ENCODE peak calls at places on chromosomes 12 and 14, in five cellular contexts. S is mesendoderm, D is adrenal gland, F is fibroblast of lung, N is GM12878. L is an unnamed sample. For H3K4me1, the result is how much of the 10 kb centered on the place peaks cover.

GRCh38 chr12:109532721-109533486 is 40.4 kb downstream of the MMAB start:
- DNase-seq in D (no peak), S (no peak), N (no peak), F (no peak), L (no peak)

GRCh38 chr12:127773520-127773919 is 493.4 kb upstream of the TMEM132C start:
- DNase-seq in N (no peak), S (peak), F (no peak), D (no peak), L (no peak)

GRCh38 chr14:32202468-32202865 is 602 bp downstream of the RNU6-8 start:
- DNase-seq in S (peak), N (no peak), F (no peak), D (no peak), L (peak)

GRCh38 chr14:55718551-55718950 is 138.5 kb downstream of the KTN1 start:
- DNase-seq in F (no peak), N (no peak), S (no peak), D (no peak), L (no peak)

GRCh38 chr14:73463411-73463810 is 5.1 kb upstream of the NUMB start:
- DNase-seq in S (no peak), D (peak), N (no peak), F (peak), L (no peak)

GRCh38 chr14:44613061-44613712 is 106.1 kb upstream of the FSCB start:
- DNase-seq in F (no peak), D (no peak), S (no peak), N (no peak), L (no peak)

GRCh38 chr14:100827140-100827517 is 1.2 kb downstream of the MEG3 start:
- DNase-seq in F (peak), S (no peak), N (no peak), D (no peak), L (no peak)

GRCh38 chr12:28099862-28100261 is 90.4 kb upstream of the CCDC91 start:
- DNase-seq in N (no peak), F (no peak), D (no peak), S (no peak), L (no peak)

GRCh38 chr12:50188875-50189575 is 21.9 kb upstream of the CERS5 start:
- DNase-seq in N (no peak), D (peak), S (no peak), F (no peak), L (no peak)

GRCh38 chr12:103503546-103504480 is 8.0 kb upstream of the C12orf42 start:
- DNase-seq in D (peak), S (peak), F (no peak), N (no peak), L (peak)

GRCh38 chr12:697426-697825 is 34.2 kb upstream of the NINJ2 start:
- DNase-seq in N (no peak), D (no peak), F (no peak), S (no peak), L (no peak)

GRCh38 chr12:66144796-66145754 is 14.5 kb upstream of the LLPH start:
- DNase-seq in F (peak), D (peak), S (peak), N (no peak), L (peak)

GRCh38 chr14:71764701-71765347 is 167.4 kb upstream of the RGS6 start:
- DNase-seq in N (no peak), D (no peak), F (no peak), S (no peak), L (no peak)

GRCh38 chr12:102234599-102234998 is 37.0 kb upstream of the PMCH start:
- DNase-seq in S (no peak), F (no peak), N (no peak), D (no peak), L (no peak)

GRCh38 chr12:51171884-51172514 is 936 bp downstream of the TFCP2 start:
- DNase-seq in N (peak), S (peak), F (peak), D (no peak), L (no peak)

GRCh38 chr12:109157986-109158385 is 41.6 kb downstream of the ACACB start:
- DNase-seq in D (peak), N (no peak), S (no peak), F (no peak), L (peak)

GRCh38 chr12:45130881-45131281 is 80.0 kb upstream of the DBX2 start:
- DNase-seq in D (peak), S (peak), F (peak), N (peak), L (peak)

GRCh38 chr12:118436986-118437385 is 60.6 kb downstream of the SUDS3 start:
- DNase-seq in F (peak), S (no peak), N (no peak), D (no peak), L (no peak)

GRCh38 chr14:103867523-103867953 is 20.2 kb upstream of the PPP1R13B start:
- DNase-seq in D (peak), N (no peak), F (no peak), S (no peak), L (peak)

GRCh38 chr12:22333751-22334695 is 484 bp downstream of the ST8SIA1 start:
- DNase-seq in S (no peak), F (no peak), N (no peak), D (peak), L (peak)

GRCh38 chr12:65826513-65827171 is 2.4 kb downstream of the HMGA2 start:
- DNase-seq in F (peak), D (no peak), S (peak), N (no peak), L (peak)

GRCh38 chr14:100271247-100271939 is 32.4 kb downstream of the YY1 start:
- DNase-seq in N (no peak), F (no peak), D (peak), S (peak), L (no peak)

GRCh38 chr12:110565919-110566871 is 16.9 kb downstream of the PPTC7 start:
- DNase-seq in D (no peak), F (peak), S (peak), N (no peak), L (no peak)

GRCh38 chr14:56590535-56590951 is 10.9 kb downstream of the TMEM260 start:
- DNase-seq in S (peak), D (no peak), F (peak), N (no peak), L (peak)

GRCh38 chr12:85423947-85424346 is 143.9 kb downstream of the ALX1 start:
- DNase-seq in N (no peak), D (no peak), F (no peak), S (no peak), L (no peak)

GRCh38 chr14:20613094-20614037 is 22.2 kb upstream of the RNASE12 start:
- DNase-seq in S (peak), F (peak), N (peak), D (peak), L (peak)

GRCh38 chr12:57087689-57088441 is 1.0 kb upstream of the NAB2 start:
- DNase-seq in N (peak), S (peak), F (peak), D (peak), L (peak)

GRCh38 chr14:75702606-75703261 is 41.7 kb downstream of the TTLL5 start:
- DNase-seq in S (peak), D (no peak), F (peak), N (no peak), L (no peak)

GRCh38 chr12:54984602-54985376 is at the start of gene TESPA1:
- DNase-seq in S (peak), F (no peak), N (peak), D (peak), L (no peak)

GRCh38 chr14:76776306-76777251 is 15.3 kb downstream of the VASH1 start:
- DNase-seq in S (peak), F (no peak), D (no peak), N (no peak), L (no peak)

GRCh38 chr12:9725471-9725870 is 7.4 kb downstream of the CLECL1 start:
- DNase-seq in S (no peak), N (no peak), D (no peak), F (no peak), L (no peak)

GRCh38 chr12:120928864-120929652 is 24.9 kb upstream of the SPPL3 start:
- DNase-seq in F (no peak), D (no peak), S (peak), N (no peak), L (no peak)

GRCh38 chr12:71183018-71183417 is 25.2 kb upstream of the TSPAN8 start:
- DNase-seq in N (no peak), F (peak), S (no peak), D (peak), L (no peak)

GRCh38 chr14:61838661-61839060 is 76.4 kb downstream of the SNAPC1 start:
- DNase-seq in F (no peak), D (no peak), S (no peak), N (no peak), L (no peak)

GRCh38 chr12:83823386-83824045 is 1089.1 kb downstream of the SLC6A15 start:
- DNase-seq in N (no peak), D (peak), S (peak), F (no peak), L (peak)

GRCh38 chr12:8038659-8039114 is 6.2 kb downstream of the FOXJ2 start:
- DNase-seq in D (peak), N (no peak), F (peak), S (peak), L (peak)

GRCh38 chr12:117068492-117068891 is 30.7 kb downstream of the TESC start:
- DNase-seq in D (no peak), F (no peak), N (no peak), S (no peak), L (no peak)
- H3K4me1 ChIP-seq in D (under half), F (under half), N (under half), S (under half), L (under half)

GRCh38 chr12:89345376-89345775 is 6.9 kb downstream of the DUSP6 start:
- DNase-seq in F (no peak), N (no peak), S (no peak), D (no peak), L (no peak)
- H3K4me1 ChIP-seq in F (under half), N (under half), S (under half), D (under half), L (under half)

DNA sequence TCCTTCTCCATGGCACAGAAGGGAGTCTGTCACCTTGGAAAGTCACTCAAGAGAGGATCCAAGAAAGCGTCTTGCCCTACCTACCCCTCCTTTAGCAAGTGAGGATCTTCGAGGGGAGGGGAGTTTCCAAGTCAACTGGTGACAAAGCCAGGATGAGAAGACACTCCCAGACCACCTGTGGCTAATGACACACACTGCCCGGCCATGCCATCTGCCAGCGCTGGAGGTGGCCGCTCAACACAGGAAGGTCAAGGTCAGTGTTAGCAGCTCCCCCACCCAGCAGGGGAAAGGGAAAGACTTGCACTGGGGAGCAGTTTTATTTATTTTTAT is 41.3 kb downstream of the ELK3 start:
- DNase-seq in D (no peak), F (no peak), S (peak), N (no peak), L (no peak)
- H3K4me1 ChIP-seq in D (under half), F (under half), S (under half), N (under half), L (under half)

GRCh38 chr14:92564361-92565039 is 50.9 kb downstream of the RIN3 start:
- DNase-seq in D (peak), F (no peak), N (no peak), S (no peak), L (no peak)
- H3K4me1 ChIP-seq in D (under half), F (under half), N (under half), S (under half), L (under half)

DNA sequence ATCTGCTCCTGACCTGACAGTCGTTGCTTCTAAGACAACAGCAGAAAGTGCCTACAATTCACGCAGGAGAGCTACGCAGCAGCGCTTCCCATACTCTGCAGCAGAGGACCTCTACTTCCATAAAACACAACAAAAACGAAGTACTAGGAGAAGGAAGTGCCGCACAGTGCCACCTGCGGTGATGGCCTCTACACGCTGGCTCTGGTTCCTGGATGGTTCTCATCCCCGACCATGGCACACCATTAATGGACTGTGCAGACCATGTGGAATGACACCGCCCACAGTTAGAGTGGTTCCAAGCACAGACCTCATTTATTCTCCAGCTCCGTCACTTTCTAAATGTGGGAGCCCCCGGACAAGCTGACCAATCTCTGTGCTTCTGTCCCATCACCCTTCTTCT is 28.3 kb downstream of the TPCN1 start:
- DNase-seq in D (no peak), F (no peak), N (no peak), S (no peak), L (no peak)
- H3K4me1 ChIP-seq in D (under half), F (under half), N (under half), S (under half), L (under half)

GRCh38 chr12:2691340-2692111 is 103.2 kb upstream of the FKBP4 start:
- DNase-seq in D (no peak), N (peak), F (peak), S (peak), L (no peak)
- H3K4me1 ChIP-seq in D (under half), N (under half), F (under half), S (under half), L (under half)

DNA sequence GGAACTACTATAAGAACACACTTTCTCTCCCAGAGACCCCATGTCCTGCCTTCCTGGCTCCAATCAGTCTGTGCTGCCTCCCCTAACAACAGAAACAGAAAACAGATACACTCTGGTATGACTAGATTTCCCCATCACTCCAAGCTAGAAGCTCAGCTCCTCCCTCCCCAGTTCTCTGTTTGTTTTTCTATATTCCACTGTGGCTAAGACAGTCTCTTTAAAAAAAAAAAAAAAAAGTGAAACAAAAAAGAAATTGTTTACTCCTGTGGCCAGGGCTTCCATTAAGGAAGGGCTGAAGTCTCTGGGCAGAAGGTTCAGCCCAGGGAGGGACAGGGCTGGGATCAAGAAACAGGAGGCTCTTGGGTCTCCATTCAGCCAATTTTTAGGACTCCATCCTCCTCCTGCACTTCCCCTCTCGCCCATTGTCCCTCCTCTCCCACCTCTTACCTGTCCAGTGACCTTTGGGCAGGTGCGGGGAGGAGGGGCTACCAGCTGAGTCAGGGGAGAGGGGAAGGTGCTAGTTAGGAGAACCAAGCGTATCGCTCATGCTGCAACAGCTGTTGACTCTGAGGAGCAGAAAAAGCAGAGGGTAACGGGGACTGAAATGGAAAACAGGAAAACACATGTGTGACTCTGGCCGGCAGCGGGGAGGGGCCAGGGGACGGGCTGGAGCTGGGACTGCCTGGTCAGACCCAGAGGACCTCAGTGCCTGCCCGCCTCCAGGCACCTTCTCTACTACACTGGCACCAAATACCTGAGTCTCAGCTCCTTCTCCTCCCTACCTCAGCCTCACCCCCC is 4.2 kb upstream of the SLC7A7 start:
- DNase-seq in F (peak), N (no peak), D (no peak), S (peak), L (no peak)
- H3K4me1 ChIP-seq in F (under half), N (under half), D (under half), S (under half), L (under half)